ENCODE peak calls at places on chromosome 16, in six cellular contexts. One of them, this sample, is unnamed.

GRCh38 chr16:19170043-19170655 is 2.1 kb downstream of the SYT17 start:
- DNase-seq in K562: no peak
- DNase-seq in SK-N-SH: no peak
- DNase-seq in H1: no peak
- DNase-seq in HCT116: no peak
- DNase-seq in HepG2: no peak
- DNase-seq in this sample: no peak

GRCh38 chr16:88387941-88388627 is 5.3 kb downstream of the ZNF469 start:
- DNase-seq in K562: no peak
- DNase-seq in SK-N-SH: no peak
- DNase-seq in H1: no peak
- DNase-seq in HCT116: no peak
- DNase-seq in HepG2: peak; percentile 30
- DNase-seq in this sample: no peak

GRCh38 chr16:57795431-57795878 is 6.8 kb downstream of the KIFC3 start:
- DNase-seq in K562: peak; percentile 27
- DNase-seq in SK-N-SH: peak; percentile 80
- DNase-seq in H1: no peak
- DNase-seq in HCT116: peak; percentile 53
- DNase-seq in HepG2: peak; percentile 73
- DNase-seq in this sample: peak; percentile 70

GRCh38 chr16:27366687-27367462 is 35.1 kb upstream of the IL21R start:
- DNase-seq in K562: peak; percentile 15
- DNase-seq in SK-N-SH: peak; percentile 21
- DNase-seq in H1: no peak
- DNase-seq in HCT116: no peak
- DNase-seq in HepG2: no peak
- DNase-seq in this sample: no peak

GRCh38 chr16:49997721-49998251 is 27.2 kb upstream of the CNEP1R1 start:
- DNase-seq in K562: no peak
- DNase-seq in SK-N-SH: no peak
- DNase-seq in H1: no peak
- DNase-seq in HCT116: no peak
- DNase-seq in HepG2: no peak
- DNase-seq in this sample: no peak

GRCh38 chr16:78768723-78769122 is 669.3 kb downstream of the WWOX start:
- DNase-seq in K562: no peak
- DNase-seq in SK-N-SH: no peak
- DNase-seq in H1: no peak
- DNase-seq in HCT116: no peak
- DNase-seq in HepG2: no peak
- DNase-seq in this sample: no peak

GRCh38 chr16:3737181-3737580 is 19.9 kb upstream of the TRAP1 start:
- DNase-seq in K562: no peak
- DNase-seq in SK-N-SH: no peak
- DNase-seq in H1: no peak
- DNase-seq in HCT116: no peak
- DNase-seq in HepG2: no peak
- DNase-seq in this sample: peak; percentile 72

GRCh38 chr16:4797805-4798252 is 2.7 kb downstream of the SMIM22 start:
- DNase-seq in K562: no peak
- DNase-seq in SK-N-SH: no peak
- DNase-seq in H1: no peak
- DNase-seq in HCT116: no peak
- DNase-seq in HepG2: no peak
- DNase-seq in this sample: no peak

GRCh38 chr16:28292731-28293588 is 635 bp downstream of the SBK1 start:
- DNase-seq in K562: no peak
- DNase-seq in SK-N-SH: peak; percentile 74
- DNase-seq in H1: no peak
- DNase-seq in HCT116: no peak
- DNase-seq in HepG2: no peak
- DNase-seq in this sample: no peak

GRCh38 chr16:28179354-28179753 is 32.4 kb downstream of the XPO6 start:
- DNase-seq in K562: no peak
- DNase-seq in SK-N-SH: no peak
- DNase-seq in H1: no peak
- DNase-seq in HCT116: no peak
- DNase-seq in HepG2: no peak
- DNase-seq in this sample: no peak

GRCh38 chr16:5056347-5056746 is 9.4 kb downstream of the C16orf89 start:
- DNase-seq in K562: peak; percentile 63
- DNase-seq in SK-N-SH: peak; percentile 71
- DNase-seq in H1: no peak
- DNase-seq in HCT116: peak; percentile 37
- DNase-seq in HepG2: peak; percentile 65
- DNase-seq in this sample: no peak

GRCh38 chr16:15435216-15435864 is 952 bp downstream of the BMERB1 start:
- DNase-seq in K562: no peak
- DNase-seq in SK-N-SH: peak; percentile 47
- DNase-seq in H1: no peak
- DNase-seq in HCT116: no peak
- DNase-seq in HepG2: no peak
- DNase-seq in this sample: no peak

GRCh38 chr16:75764154-75764768 is 38.0 kb upstream of the CPHXL start:
- DNase-seq in K562: peak; percentile 51
- DNase-seq in SK-N-SH: peak; percentile 74
- DNase-seq in H1: peak; percentile 5
- DNase-seq in HCT116: peak; percentile 60
- DNase-seq in HepG2: peak; percentile 69
- DNase-seq in this sample: peak; percentile 67

GRCh38 chr16:89142474-89143197 is 28.9 kb upstream of the CDH15 start:
- DNase-seq in K562: no peak
- DNase-seq in SK-N-SH: no peak
- DNase-seq in H1: no peak
- DNase-seq in HCT116: no peak
- DNase-seq in HepG2: no peak
- DNase-seq in this sample: no peak

GRCh38 chr16:77995843-77996455 is 26.4 kb upstream of the CLEC3A start:
- DNase-seq in K562: no peak
- DNase-seq in SK-N-SH: no peak
- DNase-seq in H1: no peak
- DNase-seq in HCT116: no peak
- DNase-seq in HepG2: no peak
- DNase-seq in this sample: no peak

GRCh38 chr16:30030011-30030685 is 923 bp downstream of the TLCD3B start:
- DNase-seq in K562: no peak
- DNase-seq in SK-N-SH: peak; percentile 63
- DNase-seq in H1: no peak
- DNase-seq in HCT116: no peak
- DNase-seq in HepG2: no peak
- DNase-seq in this sample: no peak

GRCh38 chr16:79351927-79352326 is 248.6 kb downstream of the MAF start:
- DNase-seq in K562: no peak
- DNase-seq in SK-N-SH: no peak
- DNase-seq in H1: no peak
- DNase-seq in HCT116: no peak
- DNase-seq in HepG2: no peak
- DNase-seq in this sample: no peak

GRCh38 chr16:3413730-3414379 is 12.8 kb downstream of the ZNF174 start:
- DNase-seq in K562: no peak
- DNase-seq in SK-N-SH: no peak
- DNase-seq in H1: no peak
- DNase-seq in HCT116: no peak
- DNase-seq in HepG2: no peak
- DNase-seq in this sample: peak; percentile 81

GRCh38 chr16:62041401-62041800 is 5.2 kb upstream of the CDH8 start:
- DNase-seq in K562: no peak
- DNase-seq in SK-N-SH: peak; percentile 43
- DNase-seq in H1: no peak
- DNase-seq in HCT116: no peak
- DNase-seq in HepG2: peak; percentile 40
- DNase-seq in this sample: no peak

GRCh38 chr16:49557070-49557446 is 183.5 kb downstream of the C16orf78 start:
- DNase-seq in K562: no peak
- DNase-seq in SK-N-SH: no peak
- DNase-seq in H1: peak; percentile 43
- DNase-seq in HCT116: no peak
- DNase-seq in HepG2: peak; percentile 7
- DNase-seq in this sample: peak; percentile 67

GRCh38 chr16:3478242-3478925 is 16.9 kb downstream of the C16orf90 start:
- DNase-seq in K562: no peak
- DNase-seq in SK-N-SH: no peak
- DNase-seq in H1: no peak
- DNase-seq in HCT116: no peak
- DNase-seq in HepG2: no peak
- DNase-seq in this sample: no peak

GRCh38 chr16:30557397-30557949 is 701 bp downstream of the ZNF764 start:
- DNase-seq in K562: no peak
- DNase-seq in SK-N-SH: peak; percentile 42
- DNase-seq in H1: no peak
- DNase-seq in HCT116: no peak
- DNase-seq in HepG2: no peak
- DNase-seq in this sample: no peak

GRCh38 chr16:20910781-20911321 is 10.3 kb downstream of the LYRM1 start:
- DNase-seq in K562: no peak
- DNase-seq in SK-N-SH: no peak
- DNase-seq in H1: no peak
- DNase-seq in HCT116: peak; percentile 75
- DNase-seq in HepG2: no peak
- DNase-seq in this sample: no peak

GRCh38 chr16:75486014-75486404 is 9.2 kb downstream of the CHST6 start:
- DNase-seq in K562: no peak
- DNase-seq in SK-N-SH: no peak
- DNase-seq in H1: no peak
- DNase-seq in HCT116: no peak
- DNase-seq in HepG2: no peak
- DNase-seq in this sample: no peak

GRCh38 chr16:57865746-57866528 is 63.6 kb upstream of the KIFC3 start:
- DNase-seq in K562: no peak
- DNase-seq in SK-N-SH: no peak
- DNase-seq in H1: no peak
- DNase-seq in HCT116: no peak
- DNase-seq in HepG2: no peak
- DNase-seq in this sample: no peak

GRCh38 chr16:9570521-9570920 is 479.1 kb downstream of the HAPSTR1 start:
- DNase-seq in K562: no peak
- DNase-seq in SK-N-SH: no peak
- DNase-seq in H1: no peak
- DNase-seq in HCT116: no peak
- DNase-seq in HepG2: no peak
- DNase-seq in this sample: no peak

GRCh38 chr16:73215482-73216377 is 167.8 kb upstream of the ZFHX3 start:
- DNase-seq in K562: no peak
- DNase-seq in SK-N-SH: no peak
- DNase-seq in H1: no peak
- DNase-seq in HCT116: no peak
- DNase-seq in HepG2: no peak
- DNase-seq in this sample: no peak

GRCh38 chr16:11655655-11656054 is 12.6 kb upstream of the SNN start:
- DNase-seq in K562: no peak
- DNase-seq in SK-N-SH: no peak
- DNase-seq in H1: no peak
- DNase-seq in HCT116: no peak
- DNase-seq in HepG2: no peak
- DNase-seq in this sample: no peak

GRCh38 chr16:63461248-63461841 is 1425.1 kb upstream of the CDH8 start:
- DNase-seq in K562: no peak
- DNase-seq in SK-N-SH: peak; percentile 18
- DNase-seq in H1: no peak
- DNase-seq in HCT116: no peak
- DNase-seq in HepG2: peak; percentile 25
- DNase-seq in this sample: peak; percentile 40

GRCh38 chr16:80931985-80932720 is 74.5 kb downstream of the CMC2 start:
- DNase-seq in K562: no peak
- DNase-seq in SK-N-SH: peak; percentile 84
- DNase-seq in H1: peak; percentile 33
- DNase-seq in HCT116: no peak
- DNase-seq in HepG2: peak; percentile 23
- DNase-seq in this sample: peak; percentile 33
- TF ChIP-seq YY1 in K562: no peak
- TF ChIP-seq YY1 in SK-N-SH: no peak
- TF ChIP-seq YY1 in H1: no peak
- TF ChIP-seq YY1 in HCT116: no peak
- TF ChIP-seq YY1 in HepG2: peak; percentile 5
- TF ChIP-seq YY1 in this sample: no peak

DNA sequence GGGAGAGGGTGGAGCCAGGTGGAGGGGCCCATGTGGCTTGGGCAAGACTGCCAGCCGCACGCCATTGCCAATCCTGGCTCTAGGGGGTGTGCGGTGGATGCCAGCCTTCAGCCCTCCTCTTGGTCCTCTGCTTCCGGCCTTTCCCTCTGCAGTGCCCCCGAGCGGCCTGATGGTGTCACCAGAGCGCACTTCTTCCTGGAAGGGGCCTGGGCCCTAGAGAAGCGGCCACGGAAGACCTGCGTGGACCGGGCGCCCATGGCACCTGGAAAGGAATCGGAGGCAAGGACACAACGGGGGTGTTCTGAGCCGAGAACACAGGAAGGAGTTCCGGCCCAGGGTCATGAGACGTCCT is 93.0 kb downstream of the IRX3 start:
- DNase-seq in K562: peak; percentile 75
- DNase-seq in SK-N-SH: peak; percentile 90
- DNase-seq in H1: peak; percentile 59
- DNase-seq in HCT116: peak; percentile 59
- DNase-seq in HepG2: peak; percentile 58
- DNase-seq in this sample: peak; percentile 56
- H3K4me3 ChIP-seq in K562: no peak overlapping the region
- H3K4me3 ChIP-seq in SK-N-SH: no peak overlapping the region
- H3K4me3 ChIP-seq in H1: peak overlapping the region; percentile 54
- H3K4me3 ChIP-seq in HCT116: peak overlapping the region; percentile 28
- H3K4me3 ChIP-seq in HepG2: no peak overlapping the region
- H3K4me3 ChIP-seq in this sample: peak overlapping the region; percentile 26

DNA sequence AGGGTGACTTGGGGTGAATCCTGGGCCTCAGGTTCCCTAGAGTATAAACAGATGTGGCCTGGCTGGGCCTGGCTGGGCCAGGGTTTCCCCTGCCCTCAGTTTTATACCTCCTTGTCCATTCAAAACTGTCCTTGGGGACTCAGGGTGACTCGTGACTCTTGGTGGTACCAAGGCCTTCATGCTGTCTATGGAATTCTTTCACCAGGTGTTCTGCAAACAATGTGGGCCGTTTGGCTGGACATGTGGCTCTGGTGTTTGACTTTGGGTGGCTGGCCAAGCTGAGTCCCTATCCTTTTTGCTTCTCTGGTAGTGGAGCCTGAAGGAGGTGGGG is 3.3 kb downstream of the GPT2 start:
- DNase-seq in K562: no peak
- DNase-seq in SK-N-SH: no peak
- DNase-seq in H1: no peak
- DNase-seq in HCT116: no peak
- DNase-seq in HepG2: peak; percentile 76
- DNase-seq in this sample: no peak
- TF ChIP-seq YY1 in K562: no peak
- TF ChIP-seq YY1 in SK-N-SH: no peak
- TF ChIP-seq YY1 in H1: no peak
- TF ChIP-seq YY1 in HCT116: no peak
- TF ChIP-seq YY1 in HepG2: peak; percentile 12
- TF ChIP-seq YY1 in this sample: no peak

DNA sequence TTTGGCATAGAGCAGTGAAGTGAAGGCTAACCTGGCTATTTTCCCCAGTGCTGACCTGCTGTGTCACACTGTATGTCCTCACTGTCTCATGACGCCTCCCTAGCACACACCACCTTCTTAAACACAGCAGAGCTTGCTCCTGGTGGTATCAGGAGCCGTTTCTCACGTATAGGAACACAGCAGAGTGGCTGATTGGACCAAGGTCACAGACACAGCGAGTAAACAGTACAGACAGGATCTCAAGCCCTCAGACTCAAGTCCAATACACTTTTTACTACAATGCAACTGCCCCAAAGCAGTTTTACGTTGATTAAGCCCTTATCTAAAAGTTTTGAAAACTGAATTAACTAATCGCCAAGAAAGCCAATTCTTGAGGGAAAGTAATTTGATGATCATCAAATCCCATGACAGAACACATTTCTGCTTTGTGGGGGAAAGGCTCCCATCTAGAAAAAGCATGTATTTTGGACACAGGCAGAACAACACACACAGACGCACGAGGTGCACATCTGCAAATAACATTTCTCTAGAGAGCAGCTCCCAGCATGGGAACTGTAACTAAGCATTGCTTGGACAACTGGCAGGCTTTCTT is 15.2 kb downstream of the ARHGAP17 start:
- DNase-seq in K562: no peak
- DNase-seq in SK-N-SH: no peak
- DNase-seq in H1: no peak
- DNase-seq in HCT116: no peak
- DNase-seq in HepG2: peak; percentile 89
- DNase-seq in this sample: no peak
- H3K4me3 ChIP-seq in K562: no peak overlapping the region
- H3K4me3 ChIP-seq in SK-N-SH: no peak overlapping the region
- H3K4me3 ChIP-seq in H1: no peak overlapping the region
- H3K4me3 ChIP-seq in HCT116: no peak overlapping the region
- H3K4me3 ChIP-seq in HepG2: peak overlapping the region; percentile 5
- H3K4me3 ChIP-seq in this sample: no peak overlapping the region

This sample was measured in NT2/D1.